ENCODE peak calls at places on chromosomes 13 and 19, in ten cellular contexts. A, O, L, R, C, N, X, Z, G and W are unnamed samples.

GRCh38 chr13:55990631-55991030 is 1150.1 kb upstream of the PRR20A start:
- DNase-seq in Z (no peak), R (no peak), N (no peak), L (no peak), A (no peak), G (no peak), X (no peak), C (no peak), O (no peak), W (no peak)

GRCh38 chr19:45296365-45296764 is 26.3 kb downstream of the CKM start:
- DNase-seq in A (no peak), R (no peak), C (no peak), X (no peak), Z (no peak), G (no peak), O (no peak), N (no peak), L (no peak), W (no peak)

GRCh38 chr19:11361037-11361770 is 6.0 kb downstream of the PLPPR2 start:
- DNase-seq in X (no peak), L (peak), R (no peak), O (no peak), G (no peak), C (no peak), N (no peak), A (no peak), Z (no peak), W (no peak)

GRCh38 chr13:99854376-99854775 is 117.2 kb downstream of the ZIC5 start:
- DNase-seq in A (no peak), Z (no peak), G (no peak), L (no peak), R (no peak), C (no peak), X (no peak), N (no peak), O (no peak), W (peak)

GRCh38 chr19:12596927-12597548 is 13.6 kb downstream of the ZNF490 start:
- DNase-seq in A (no peak), O (no peak), G (no peak), Z (no peak), X (no peak), N (no peak), R (no peak), C (no peak), L (peak), W (no peak)

GRCh38 chr13:43662976-43663375 is 123.8 kb downstream of the ENOX1 start:
- DNase-seq in Z (no peak), O (no peak), L (no peak), C (no peak), N (no peak), G (no peak), R (no peak), A (no peak), X (no peak), W (no peak)

GRCh38 chr13:106471957-106472543 is 63.4 kb downstream of the EFNB2 start:
- DNase-seq in N (peak), Z (peak), R (no peak), G (no peak), C (peak), O (no peak), X (peak), L (no peak), A (no peak), W (no peak)

GRCh38 chr19:15248106-15248505 is 15.9 kb upstream of the EPHX3 start:
- DNase-seq in G (no peak), X (no peak), R (no peak), N (peak), O (no peak), L (no peak), C (peak), Z (no peak), A (no peak), W (no peak)

GRCh38 chr13:64158910-64159309 is 2743.3 kb upstream of the PCDH20 start:
- DNase-seq in O (no peak), R (no peak), X (peak), A (no peak), G (no peak), Z (no peak), N (no peak), C (peak), L (no peak), W (no peak)

GRCh38 chr19:34260771-34261173 is 6.4 kb downstream of the GARRE1 start:
- DNase-seq in R (no peak), L (no peak), N (no peak), G (no peak), A (no peak), O (no peak), Z (no peak), X (peak), C (peak), W (no peak)

GRCh38 chr19:38455031-38455430 is 21.5 kb downstream of the RYR1 start:
- DNase-seq in C (peak), L (no peak), A (no peak), G (no peak), N (no peak), O (no peak), X (peak), Z (no peak), R (no peak), W (no peak)

GRCh38 chr19:38361633-38362075 is 12.7 kb upstream of the PSMD8 start:
- DNase-seq in C (peak), A (peak), R (peak), L (peak), O (peak), X (peak), G (peak), N (peak), Z (peak), W (peak)

GRCh38 chr19:30521937-30522336 is 149.8 kb downstream of the ZNF536 start:
- DNase-seq in N (no peak), Z (no peak), R (no peak), G (no peak), L (no peak), A (no peak), O (no peak), C (no peak), X (no peak), W (no peak)

GRCh38 chr19:17103177-17103576 is 27.6 kb downstream of the MYO9B start:
- DNase-seq in L (no peak), O (no peak), C (peak), G (no peak), R (no peak), N (no peak), X (peak), Z (no peak), A (no peak), W (no peak)

GRCh38 chr19:31337007-31337914 is 12.0 kb downstream of the TSHZ3 start:
- DNase-seq in C (no peak), Z (no peak), L (no peak), R (no peak), X (peak), G (no peak), A (no peak), N (no peak), O (no peak), W (no peak)

GRCh38 chr13:50129923-50130685 is 114.9 kb downstream of the KCNRG start:
- DNase-seq in X (peak), L (peak), Z (no peak), N (peak), A (no peak), R (no peak), O (no peak), C (peak), G (peak), W (no peak)

GRCh38 chr19:58398545-58398944 is 3.1 kb downstream of the RNF225 start:
- DNase-seq in R (no peak), X (no peak), A (no peak), G (no peak), Z (no peak), L (no peak), N (no peak), O (no peak), C (no peak), W (no peak)

GRCh38 chr13:37475151-37475550 is 123.4 kb downstream of the POSTN start:
- DNase-seq in X (peak), A (no peak), L (no peak), N (no peak), C (no peak), G (no peak), R (no peak), Z (no peak), O (no peak), W (no peak)

GRCh38 chr13:49938274-49938673 is 2.1 kb upstream of the SPRYD7 start:
- DNase-seq in R (no peak), Z (no peak), C (no peak), N (no peak), G (no peak), O (peak), A (no peak), X (no peak), L (no peak), W (no peak)

GRCh38 chr19:34808566-34808965 is 35.6 kb upstream of the ZNF599 start:
- DNase-seq in O (no peak), Z (no peak), L (no peak), G (no peak), C (peak), X (peak), R (no peak), A (no peak), N (no peak), W (no peak)

GRCh38 chr19:44051654-44052402 is at the start of gene ZNF223:
- DNase-seq in G (peak), N (peak), O (peak), L (peak), C (peak), Z (peak), A (peak), X (peak), R (peak), W (peak)

GRCh38 chr13:40764587-40765403 is 6.2 kb downstream of the MRPS31 start:
- DNase-seq in Z (no peak), N (no peak), A (no peak), C (no peak), O (no peak), R (no peak), L (no peak), G (no peak), X (peak), W (no peak)